ENCODE peak calls at places on chromosomes 12 and 14, in four cellular contexts. S is left ventricle myocardium inferior, F is esophagus squamous epithelium, D is SK-N-SH. M is an unnamed sample.
A peak's percentile ranks its signal among the peaks of the same experiment; 100 is the strongest.

GRCh38 chr14:99055816-99056215 is 216.2 kb downstream of the BCL11B start:
- DNase-seq in F (no peak), D (no peak), S (no peak), M (no peak)

GRCh38 chr12:111426341-111427185 is 20.8 kb downstream of the SH2B3 start:
- DNase-seq in S (no peak), F (no peak), D (no peak), M (no peak)

GRCh38 chr12:110582286-110583136 is 607 bp downstream of the PPTC7 start:
- DNase-seq in F (no peak), S (peak; percentile 62), D (peak; percentile 84), M (peak; percentile 48)

GRCh38 chr12:53389702-53390101 is 9.7 kb downstream of the SP1 start:
- DNase-seq in D (no peak), F (no peak), S (no peak), M (no peak)

GRCh38 chr14:39175445-39176262 is 600 bp downstream of the PNN start:
- DNase-seq in S (peak; percentile 22), D (peak; percentile 40), F (no peak), M (peak; percentile 66)

GRCh38 chr12:13981296-13981962 is at the start of gene GRIN2B:
- DNase-seq in F (no peak), S (no peak), D (peak; percentile 15), M (peak; percentile 51)

GRCh38 chr14:106174206-106174605 is 647.8 kb downstream of the TMEM121 start:
- DNase-seq in F (no peak), D (no peak), S (no peak), M (no peak)

GRCh38 chr14:61399365-61399764 is 78.0 kb downstream of the PRKCH start:
- DNase-seq in S (no peak), D (no peak), F (no peak), M (no peak)

GRCh38 chr12:94615284-94616216 is 34.8 kb downstream of the TMCC3 start:
- DNase-seq in S (peak; percentile 24), D (no peak), F (no peak), M (peak; percentile 49)

GRCh38 chr14:38065101-38065762 is 142.5 kb upstream of the SSTR1 start:
- DNase-seq in D (no peak), F (no peak), S (no peak), M (no peak)

GRCh38 chr14:61179061-61179675 is 102.0 kb downstream of the TMEM30B start:
- DNase-seq in S (no peak), D (no peak), F (no peak), M (no peak)

GRCh38 chr12:43401096-43401495 is 150.9 kb downstream of the ADAMTS20 start:
- DNase-seq in F (no peak), S (no peak), D (no peak), M (no peak)

DNA sequence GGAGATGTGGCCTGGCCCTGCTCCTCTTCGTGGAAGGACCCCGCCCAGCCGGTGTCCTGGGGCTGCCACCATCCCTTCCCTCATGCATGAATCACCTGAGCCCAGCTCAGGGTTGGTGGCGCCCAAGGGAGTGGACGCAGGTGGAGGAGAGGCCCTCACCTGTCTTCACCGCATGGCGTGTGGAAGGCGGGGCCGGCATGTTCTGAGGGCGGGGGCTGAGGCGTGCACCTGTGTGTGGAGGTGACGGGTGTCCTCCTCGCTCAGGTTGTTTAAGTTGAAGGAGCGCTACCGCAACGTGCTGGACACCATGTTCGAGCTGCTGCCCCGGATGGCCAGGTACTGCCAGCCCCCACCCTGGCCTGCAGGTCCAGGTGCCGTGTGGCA is 47.0 kb downstream of the SLC8B1 start:
- DNase-seq in S (no peak), D (no peak), F (no peak), M (no peak)
- H3K36me3 ChIP-seq in S (peaks cover 100% of the 10 kb centered on the region), D (peaks cover 33% of the 10 kb centered on the region), F (peaks cover 100% of the 10 kb centered on the region), M (peaks cover under 1% of the 10 kb centered on the region)

GRCh38 chr12:124769881-124770512 is 93.7 kb downstream of the SCARB1 start:
- DNase-seq in F (no peak), D (no peak), S (no peak), M (no peak)

GRCh38 chr12:124770725-124771124 is 92.9 kb downstream of the SCARB1 start:
- DNase-seq in S (no peak), D (no peak), F (no peak), M (peak; percentile 58)

GRCh38 chr12:124767075-124767821 is 96.4 kb downstream of the SCARB1 start:
- DNase-seq in S (peak; percentile 85), D (peak; percentile 95), F (peak; percentile 13), M (peak; percentile 88)

GRCh38 chr12:124768462-124769165 is 95.0 kb downstream of the SCARB1 start:
- DNase-seq in D (no peak), F (no peak), S (no peak), M (no peak)

DNA sequence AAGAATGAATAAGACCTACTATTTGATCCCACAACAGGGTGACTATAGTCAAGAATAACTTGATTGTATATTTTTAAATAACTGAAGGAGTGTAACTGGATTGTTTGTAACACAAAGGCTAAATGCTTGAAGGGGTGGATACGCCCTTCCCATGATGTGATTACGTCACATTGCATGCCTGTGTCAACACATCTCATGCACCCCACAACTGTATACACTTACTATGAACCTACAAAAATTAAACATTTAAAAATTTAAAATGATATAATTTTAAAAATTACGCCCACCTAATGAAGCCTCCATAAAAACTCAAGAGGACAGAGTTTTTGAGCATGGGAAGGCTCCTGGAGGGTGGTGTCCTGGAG is 94.5 kb downstream of the SCARB1 start:
- DNase-seq in D (no peak), F (no peak), S (no peak), M (no peak)
- H3K4me1 ChIP-seq in D (peaks cover 5% of the 10 kb centered on the region), F (peaks cover 56% of the 10 kb centered on the region), S (peaks cover 37% of the 10 kb centered on the region), M (peaks cover 22% of the 10 kb centered on the region)

GRCh38 chr12:12481636-12482035 is 81.0 kb downstream of the DUSP16 start:
- DNase-seq in S (no peak), D (no peak), F (no peak), M (no peak)
- H3K36me3 ChIP-seq in S (peaks cover 68% of the 10 kb centered on the region), D (peaks cover 39% of the 10 kb centered on the region), F (peaks cover 98% of the 10 kb centered on the region), M (peaks cover 6% of the 10 kb centered on the region)

GRCh38 chr12:89231686-89232085 is 120.6 kb downstream of the DUSP6 start:
- DNase-seq in S (no peak), D (no peak), F (no peak), M (no peak)
- H3K4me1 ChIP-seq in S (peaks cover 27% of the 10 kb centered on the region), D (peaks cover 22% of the 10 kb centered on the region), F (peaks cover 37% of the 10 kb centered on the region), M (peaks cover 3% of the 10 kb centered on the region)

DNA sequence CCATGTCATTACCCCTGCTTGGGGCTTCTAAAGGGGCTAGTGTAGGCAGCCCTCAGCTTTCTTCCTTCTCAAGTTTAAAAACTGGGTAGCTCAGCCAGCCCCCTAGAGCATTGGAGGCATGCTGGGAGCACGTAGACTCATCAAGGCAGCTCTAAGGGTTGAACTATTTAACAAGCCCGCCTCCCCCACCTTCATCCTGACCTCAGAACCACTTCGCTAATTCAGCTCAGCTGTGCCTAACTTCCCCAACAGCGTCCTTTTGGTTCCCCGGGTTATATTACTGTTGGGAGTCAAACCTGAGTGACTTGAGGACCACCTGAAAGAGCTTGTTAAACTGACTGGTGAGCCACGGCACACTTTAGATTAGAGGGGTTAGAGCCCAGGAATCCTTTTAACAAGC is 30.1 kb downstream of the MAX start:
- DNase-seq in D (no peak), F (no peak), S (no peak), M (no peak)
- H3K36me3 ChIP-seq in D (peaks cover 41% of the 10 kb centered on the region), F (peaks cover 54% of the 10 kb centered on the region), S (peaks cover 35% of the 10 kb centered on the region), M (no peaks in the 10 kb centered on the region)

GRCh38 chr14:53838374-53838773 is 118.3 kb downstream of the BMP4 start:
- DNase-seq in D (no peak), S (no peak), F (no peak), M (no peak)
- H3K4me1 ChIP-seq in D (no peaks in the 10 kb centered on the region), S (no peaks in the 10 kb centered on the region), F (no peaks in the 10 kb centered on the region), M (peaks cover 26% of the 10 kb centered on the region)

GRCh38 chr14:70663707-70664179 is 22.0 kb downstream of the TTC9 start:
- DNase-seq in S (no peak), F (no peak), D (no peak), M (no peak)

GRCh38 chr14:70662080-70662479 is 20.4 kb downstream of the TTC9 start:
- DNase-seq in D (no peak), F (no peak), S (no peak), M (no peak)

GRCh38 chr14:70664698-70665447 is 23.2 kb downstream of the TTC9 start:
- DNase-seq in F (no peak), D (no peak), S (no peak), M (peak; percentile 8)

GRCh38 chr14:70660967-70661871 is 19.5 kb downstream of the TTC9 start:
- DNase-seq in F (no peak), D (no peak), S (no peak), M (no peak)

DNA sequence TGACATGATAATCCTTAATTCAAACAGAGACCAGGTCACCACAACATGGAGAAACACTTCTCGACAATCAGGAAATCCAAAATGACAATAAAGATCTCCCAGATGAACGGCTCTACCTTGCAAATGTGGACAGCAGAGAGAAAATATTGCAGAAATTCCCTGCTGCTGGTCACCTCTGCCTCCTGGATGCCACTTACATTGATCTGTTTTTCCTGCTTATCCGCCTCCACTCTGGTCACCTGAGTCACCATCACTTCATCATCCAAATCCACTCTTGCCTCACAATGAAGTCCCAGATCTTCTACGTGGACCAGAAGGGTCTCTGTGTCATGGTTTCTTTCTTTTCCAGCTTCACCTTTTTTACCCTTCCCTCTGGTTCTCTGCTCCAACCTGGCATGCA is 21.1 kb downstream of the TTC9 start:
- DNase-seq in S (no peak), F (no peak), D (no peak), M (no peak)
- H3K36me3 ChIP-seq in S (no peaks in the 10 kb centered on the region), F (peaks cover 6% of the 10 kb centered on the region), D (no peaks in the 10 kb centered on the region), M (no peaks in the 10 kb centered on the region)

DNA sequence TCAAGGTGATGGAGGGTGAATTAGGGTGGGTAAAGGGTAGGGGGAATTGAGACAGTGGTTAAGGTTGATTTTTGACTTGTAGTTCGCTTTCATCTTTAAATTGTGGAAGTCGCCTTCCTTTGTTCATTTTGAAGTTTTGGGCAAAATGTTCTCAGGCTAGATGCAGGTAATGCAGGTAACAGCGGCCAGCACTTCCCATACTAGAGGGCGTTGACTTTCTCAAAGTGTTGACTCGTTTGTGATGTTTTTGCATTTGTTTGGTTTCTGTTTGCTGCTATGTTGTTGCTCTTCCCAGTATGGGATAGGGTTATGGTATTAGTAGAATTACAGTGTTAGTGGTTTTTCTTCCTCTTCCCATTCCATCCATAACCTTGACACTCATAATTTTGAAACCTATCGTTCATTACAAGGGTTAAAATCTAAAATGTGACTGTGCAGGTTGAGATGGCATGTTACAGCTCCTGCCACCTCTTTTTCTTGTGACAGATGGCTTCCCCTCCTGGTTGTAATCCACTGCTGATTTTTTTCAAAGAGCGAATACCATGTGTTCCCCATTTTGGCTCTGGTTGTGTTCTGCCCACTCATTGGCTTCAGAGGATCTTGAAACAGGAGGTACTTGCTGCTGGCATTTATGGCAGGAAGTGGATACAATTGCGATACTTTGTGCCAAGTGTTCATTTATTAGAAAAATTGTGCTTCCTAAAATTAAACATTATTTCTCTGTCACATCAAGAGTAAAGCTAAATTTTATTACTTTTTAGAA is 57.1 kb downstream of the ERC1 start:
- DNase-seq in S (no peak), D (peak; percentile 66), F (no peak), M (no peak)
- H3K4me1 ChIP-seq in S (peaks cover 18% of the 10 kb centered on the region), D (peaks cover 37% of the 10 kb centered on the region), F (peaks cover 10% of the 10 kb centered on the region), M (peaks cover under 1% of the 10 kb centered on the region)

DNA sequence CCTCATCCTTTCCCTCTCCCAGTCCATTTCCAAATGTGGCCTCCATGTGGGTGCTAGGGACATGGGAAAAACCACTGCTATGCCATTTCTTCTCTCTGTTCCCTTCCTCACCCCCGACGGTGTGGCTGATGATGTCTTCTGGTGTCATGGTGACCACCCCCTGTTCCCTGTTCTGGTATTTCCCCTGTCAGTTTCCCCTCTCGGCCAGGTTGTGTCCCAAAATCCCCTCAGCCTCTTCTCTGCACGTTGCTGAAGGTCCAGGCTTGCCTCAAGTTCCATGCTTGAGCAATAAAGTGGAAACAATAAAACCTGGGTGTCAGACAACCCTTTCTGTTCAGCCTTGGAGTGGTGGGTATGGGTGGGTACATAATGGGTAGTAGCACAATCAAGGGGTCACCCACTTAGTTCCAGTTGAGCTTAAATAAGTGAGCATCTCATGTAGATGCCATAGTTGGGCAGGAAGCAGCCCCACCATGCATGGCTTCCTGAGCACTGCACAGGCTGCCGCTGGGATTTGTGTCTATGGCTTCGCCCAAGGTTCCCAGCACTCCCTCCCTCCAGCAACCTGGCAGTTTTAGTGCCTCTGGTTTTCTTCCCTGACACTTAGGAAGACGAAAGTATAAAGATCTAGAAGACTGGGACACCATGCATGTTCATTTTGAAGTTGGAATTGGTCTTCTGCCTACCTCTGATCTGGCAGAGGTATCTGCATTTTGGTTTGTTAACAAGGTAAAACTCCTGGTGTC is 8.7 kb upstream of the ITFG2 start:
- DNase-seq in D (no peak), S (no peak), F (no peak), M (no peak)
- H3K36me3 ChIP-seq in D (peaks cover 64% of the 10 kb centered on the region), S (peaks cover 69% of the 10 kb centered on the region), F (peaks cover 85% of the 10 kb centered on the region), M (peaks cover 4% of the 10 kb centered on the region)

M was measured in Caco-2.